ENCODE peak calls at places on chromosome 1, in seven cellular contexts. C, O, E, D, G, H and Z are unnamed samples.

GRCh38 chr1:33660244-33660643 is 187.8 kb downstream of the ZSCAN20 start:
- DNase-seq in H (no peak), C (no peak), E (no peak), G (no peak), D (no peak), O (no peak), Z (no peak)

GRCh38 chr1:1361982-1362423 is 3.6 kb upstream of the MXRA8 start:
- DNase-seq in D (no peak), C (no peak), O (no peak), E (no peak), H (peak; percentile 68), G (no peak), Z (no peak)

GRCh38 chr1:2212542-2213491 is 15.3 kb upstream of the SKI start:
- DNase-seq in C (peak; percentile 90), E (peak; percentile 83), O (peak; percentile 63), D (peak; percentile 83), G (peak; percentile 94), H (peak; percentile 93), Z (peak; percentile 89)

GRCh38 chr1:210938416-210938925 is 195.5 kb downstream of the KCNH1 start:
- DNase-seq in D (no peak), H (no peak), E (no peak), G (no peak), C (no peak), O (no peak), Z (no peak)

GRCh38 chr1:209755926-209756607 is at the start of gene TRAF3IP3:
- DNase-seq in H (no peak), C (no peak), E (no peak), G (no peak), D (peak; percentile 40), O (no peak), Z (no peak)

GRCh38 chr1:67850611-67851075 is 17.4 kb upstream of the GNG12 start:
- DNase-seq in O (peak; percentile 36), H (peak; percentile 70), E (no peak), D (peak; percentile 86), G (peak; percentile 73), C (peak; percentile 55), Z (peak; percentile 76)

GRCh38 chr1:53065391-53065790 is 3.4 kb downstream of the PODN start:
- DNase-seq in H (peak; percentile 28), E (no peak), G (peak; percentile 14), D (no peak), C (no peak), O (no peak), Z (no peak)

GRCh38 chr1:168726311-168726710 is 2.7 kb downstream of the DPT start:
- DNase-seq in H (no peak), O (no peak), G (peak; percentile 45), E (no peak), D (no peak), C (no peak), Z (no peak)

GRCh38 chr1:12056331-12056841 is 6.7 kb upstream of the TNFRSF8 start:
- DNase-seq in O (no peak), C (no peak), G (no peak), D (no peak), H (no peak), E (no peak), Z (no peak)

DNA sequence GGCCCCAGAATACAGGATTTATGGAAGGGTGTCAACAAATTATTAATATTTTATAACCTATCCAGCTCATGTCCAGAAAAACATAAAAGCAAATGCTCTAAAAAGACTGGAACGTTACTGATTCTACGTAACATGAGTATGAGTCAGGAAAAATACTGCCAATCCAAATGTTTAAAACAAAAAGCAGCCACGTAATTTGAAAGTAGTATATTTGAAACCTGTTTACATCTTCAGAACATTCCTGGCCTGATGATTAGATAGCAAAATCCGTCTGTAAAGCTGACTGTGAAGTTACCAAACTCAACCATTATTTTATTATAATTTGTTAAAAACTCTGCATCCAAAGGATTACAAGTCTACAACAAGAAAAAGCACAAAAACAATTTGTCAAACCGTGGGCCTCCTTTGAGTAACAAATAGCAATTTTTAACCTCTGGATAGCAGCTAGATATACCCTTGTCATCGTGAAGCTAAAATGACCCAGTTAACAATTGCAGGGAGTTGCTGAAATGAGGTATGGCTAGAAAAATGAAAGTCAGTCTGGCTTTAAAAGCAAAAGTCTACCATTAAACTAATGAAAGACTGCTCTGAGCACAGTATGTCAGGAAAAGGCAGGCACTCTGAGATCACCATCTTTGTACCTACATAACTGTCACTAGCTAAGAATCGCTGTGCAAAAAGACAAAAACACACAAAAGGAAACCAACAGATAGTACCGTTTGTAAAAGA is 1.2 kb downstream of the UBR4 start:
- DNase-seq in O (no peak), G (no peak), E (no peak), H (no peak), D (no peak), C (no peak), Z (no peak)
- TF ChIP-seq POLR2A in O (no peak), G (no peak), E (no peak), H (no peak), D (no peak), C (no peak), Z (no peak)

GRCh38 chr1:35882945-35883680 is at the start of gene AGO1:
- DNase-seq in C (peak; percentile 90), D (peak; percentile 88), O (peak; percentile 85), E (peak; percentile 99), G (peak; percentile 96), H (peak; percentile 98), Z (peak; percentile 95)
- TF ChIP-seq POLR2A in C (peak; percentile 74), D (no peak), O (peak; percentile 76), E (peak; percentile 51), G (peak; percentile 59), H (peak; percentile 92), Z (peak; percentile 51)

DNA sequence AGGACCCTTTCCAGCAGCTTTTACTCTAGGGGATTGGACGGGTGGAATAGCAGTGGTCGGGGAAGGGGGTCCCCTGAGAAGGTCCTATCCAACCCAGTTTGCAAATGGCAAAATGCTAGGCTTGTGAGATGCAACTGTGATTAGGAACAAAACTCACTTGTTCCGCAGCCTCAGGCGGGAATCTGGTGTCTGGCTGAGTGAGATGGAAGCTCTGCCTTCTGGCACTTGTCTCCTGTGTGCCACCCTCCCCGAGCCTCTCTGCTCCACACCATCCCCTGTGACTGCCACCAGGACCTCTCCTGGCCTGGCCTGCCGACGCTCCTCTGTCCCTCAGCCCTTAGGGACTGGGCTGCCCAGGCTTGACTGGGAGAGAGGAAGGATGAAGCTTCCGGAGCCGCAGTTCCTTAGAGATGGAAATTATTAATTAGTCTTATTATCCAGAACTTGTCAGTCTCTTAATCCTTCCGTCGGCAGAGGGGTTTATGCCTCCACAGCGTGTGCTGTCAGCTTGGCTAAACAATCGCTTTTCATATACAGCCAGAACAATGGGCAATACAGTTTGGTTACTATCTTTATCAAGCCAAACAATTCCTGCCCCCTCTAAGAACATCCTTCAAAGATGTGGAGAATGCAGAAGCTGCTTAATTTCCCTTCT is 292.8 kb upstream of the VAMP3 start:
- DNase-seq in C (no peak), H (no peak), E (no peak), D (no peak), G (no peak), O (no peak), Z (no peak)
- TF ChIP-seq POLR2A in C (no peak), H (no peak), E (no peak), D (no peak), G (no peak), O (no peak), Z (no peak)

DNA sequence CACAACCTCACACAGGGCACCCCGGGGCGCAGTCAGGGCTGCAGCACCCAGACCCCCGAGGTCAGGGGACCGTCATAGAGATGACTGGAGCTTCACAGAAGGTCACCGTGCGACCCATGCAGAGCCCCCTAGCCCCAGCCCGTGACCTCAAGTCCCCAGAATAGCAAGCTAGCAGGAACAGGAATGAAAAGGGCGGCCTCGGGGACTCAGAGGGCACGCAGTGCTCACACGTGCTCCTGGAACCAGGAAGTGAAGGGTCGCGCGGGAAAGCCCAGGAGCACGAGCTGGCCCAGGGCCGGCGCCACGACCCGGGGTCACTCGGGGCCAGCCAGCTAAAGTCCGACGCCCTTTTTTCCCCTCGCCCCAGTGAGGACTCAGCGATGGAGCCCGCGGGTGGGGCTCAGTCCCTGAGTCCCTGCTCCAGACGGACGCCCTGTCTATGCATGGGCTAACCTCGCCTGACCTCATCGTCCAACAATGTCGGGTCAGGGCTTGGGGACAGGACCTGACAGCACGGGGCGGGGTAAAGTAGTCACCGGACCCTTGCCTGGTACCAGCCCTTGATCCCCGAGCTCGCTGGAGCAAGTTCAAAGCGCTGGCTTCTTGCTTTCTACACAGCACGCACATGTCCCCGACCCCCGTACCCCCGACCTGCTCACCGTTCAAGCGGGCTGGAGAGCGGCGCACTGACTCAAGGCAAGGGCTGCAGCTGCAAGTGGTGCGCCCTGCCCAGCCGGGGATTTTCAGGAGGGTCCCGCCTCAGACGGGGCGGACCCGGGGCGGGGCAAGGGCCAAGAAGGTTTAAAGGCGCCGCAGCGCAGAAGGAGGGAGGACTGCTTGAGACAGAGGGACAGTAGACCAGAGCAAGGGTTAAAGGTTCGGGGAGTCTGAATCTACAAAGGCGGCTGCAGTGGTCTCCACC is at the start of gene TAGLN2:
- DNase-seq in H (peak; percentile 95), D (peak; percentile 90), E (peak; percentile 89), C (peak; percentile 96), G (peak; percentile 92), O (peak; percentile 71), Z (peak; percentile 91)
- TF ChIP-seq POLR2A in H (peak; percentile 96), D (no peak), E (peak; percentile 98), C (peak; percentile 96), G (peak; percentile 93), O (peak; percentile 62), Z (peak; percentile 99)

GRCh38 chr1:94045465-94046056 is 75.4 kb downstream of the ABCA4 start:
- DNase-seq in D (peak; percentile 89), E (peak; percentile 55), O (peak; percentile 70), G (peak; percentile 80), H (peak; percentile 91), C (peak; percentile 93), Z (peak; percentile 82)
- TF ChIP-seq POLR2A in D (no peak), E (no peak), O (no peak), G (no peak), H (peak; percentile 16), C (no peak), Z (no peak)